ENCODE peak calls at places on chromosome 10, in eight cellular contexts. One of them, this sample, is unnamed.

GRCh38 chr10:91210435-91210834 is 10.0 kb upstream of the PCGF5 start:
- DNase-seq in uterus: no peak
- DNase-seq in vagina: no peak
- DNase-seq in ovary: peak; percentile 13
- DNase-seq in testis: no peak
- DNase-seq in body of pancreas: peak; percentile 71
- DNase-seq in Peyer's patch: peak; percentile 92
- DNase-seq in sigmoid colon: no peak
- DNase-seq in this sample: no peak

GRCh38 chr10:119045561-119045960 is 16.0 kb downstream of the NANOS1 start:
- DNase-seq in Peyer's patch: no peak
- DNase-seq in uterus: no peak
- DNase-seq in testis: no peak
- DNase-seq in vagina: no peak
- DNase-seq in body of pancreas: no peak
- DNase-seq in ovary: no peak
- DNase-seq in sigmoid colon: no peak
- DNase-seq in this sample: no peak

GRCh38 chr10:90987383-90987782 is 66.5 kb upstream of the ANKRD1 start:
- DNase-seq in Peyer's patch: no peak
- DNase-seq in ovary: no peak
- DNase-seq in testis: no peak
- DNase-seq in uterus: no peak
- DNase-seq in sigmoid colon: no peak
- DNase-seq in body of pancreas: no peak
- DNase-seq in vagina: no peak
- DNase-seq in this sample: no peak

GRCh38 chr10:110356628-110357245 is 52.0 kb upstream of the SMNDC1 start:
- DNase-seq in uterus: peak; percentile 54
- DNase-seq in Peyer's patch: peak; percentile 94
- DNase-seq in vagina: no peak
- DNase-seq in body of pancreas: no peak
- DNase-seq in sigmoid colon: no peak
- DNase-seq in testis: no peak
- DNase-seq in ovary: peak; percentile 21
- DNase-seq in this sample: peak; percentile 22

GRCh38 chr10:122485670-122486069 is 24.3 kb downstream of the HTRA1 start:
- DNase-seq in Peyer's patch: no peak
- DNase-seq in ovary: no peak
- DNase-seq in sigmoid colon: peak; percentile 85
- DNase-seq in uterus: no peak
- DNase-seq in testis: no peak
- DNase-seq in body of pancreas: no peak
- DNase-seq in vagina: no peak
- DNase-seq in this sample: no peak

GRCh38 chr10:74956555-74957111 is 130.2 kb downstream of the KAT6B start:
- DNase-seq in body of pancreas: no peak
- DNase-seq in testis: no peak
- DNase-seq in Peyer's patch: no peak
- DNase-seq in uterus: no peak
- DNase-seq in vagina: no peak
- DNase-seq in ovary: no peak
- DNase-seq in sigmoid colon: no peak
- DNase-seq in this sample: no peak

GRCh38 chr10:97399843-97400545 is 1.1 kb downstream of the RRP12 start:
- DNase-seq in testis: peak; percentile 50
- DNase-seq in ovary: no peak
- DNase-seq in body of pancreas: peak; percentile 64
- DNase-seq in sigmoid colon: no peak
- DNase-seq in uterus: no peak
- DNase-seq in vagina: no peak
- DNase-seq in Peyer's patch: peak; percentile 79
- DNase-seq in this sample: peak; percentile 71

GRCh38 chr10:101011517-101012423 is 12.2 kb downstream of the LZTS2 start:
- DNase-seq in ovary: no peak
- DNase-seq in uterus: no peak
- DNase-seq in Peyer's patch: no peak
- DNase-seq in testis: no peak
- DNase-seq in body of pancreas: no peak
- DNase-seq in sigmoid colon: no peak
- DNase-seq in vagina: no peak
- DNase-seq in this sample: no peak

DNA sequence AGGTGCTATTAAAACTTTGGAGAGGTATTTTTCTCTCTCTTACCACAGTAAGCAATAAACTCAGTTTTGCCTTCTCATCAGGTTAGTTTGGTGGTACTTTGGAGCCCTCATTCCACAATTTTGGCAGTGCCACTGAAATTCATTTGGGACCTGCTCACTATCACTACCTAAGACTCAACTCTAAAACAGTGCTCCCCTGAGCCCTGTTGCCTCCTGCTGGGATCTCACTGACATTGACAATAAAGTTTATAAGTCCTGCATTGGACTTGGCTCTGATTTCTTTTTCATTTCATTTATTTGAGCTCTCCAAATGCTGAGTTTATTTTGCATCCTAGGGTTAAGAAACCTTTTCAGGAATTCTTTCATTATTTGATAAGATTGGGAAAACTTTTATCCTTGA is 130.8 kb upstream of the HPS1 start:
- DNase-seq in vagina: no peak
- DNase-seq in Peyer's patch: no peak
- DNase-seq in uterus: no peak
- DNase-seq in body of pancreas: no peak
- DNase-seq in ovary: no peak
- DNase-seq in sigmoid colon: no peak
- DNase-seq in testis: no peak
- DNase-seq in this sample: no peak
- TF ChIP-seq CTCF in vagina: no peak
- TF ChIP-seq CTCF in Peyer's patch: no peak
- TF ChIP-seq CTCF in uterus: no peak
- TF ChIP-seq CTCF in body of pancreas: no peak
- TF ChIP-seq CTCF in ovary: no peak
- TF ChIP-seq CTCF in sigmoid colon: no peak
- TF ChIP-seq CTCF in testis: no peak
- TF ChIP-seq CTCF in this sample: no peak

GRCh38 chr10:68988530-68989316 is at the start of gene KIFBP:
- DNase-seq in sigmoid colon: peak; percentile 97
- DNase-seq in body of pancreas: peak; percentile 98
- DNase-seq in ovary: peak; percentile 86
- DNase-seq in uterus: peak; percentile 95
- DNase-seq in Peyer's patch: peak; percentile 97
- DNase-seq in vagina: peak; percentile 97
- DNase-seq in testis: peak; percentile 99
- DNase-seq in this sample: peak; percentile 92
- TF ChIP-seq POLR2A in sigmoid colon: peak; percentile 91
- TF ChIP-seq POLR2A in body of pancreas: peak; percentile 79
- TF ChIP-seq POLR2A in ovary: peak; percentile 80
- TF ChIP-seq POLR2A in uterus: peak; percentile 72
- TF ChIP-seq POLR2A in Peyer's patch: peak; percentile 83
- TF ChIP-seq POLR2A in vagina: peak; percentile 76
- TF ChIP-seq POLR2A in testis: peak; percentile 81
- TF ChIP-seq POLR2A in this sample: peak; percentile 57

DNA sequence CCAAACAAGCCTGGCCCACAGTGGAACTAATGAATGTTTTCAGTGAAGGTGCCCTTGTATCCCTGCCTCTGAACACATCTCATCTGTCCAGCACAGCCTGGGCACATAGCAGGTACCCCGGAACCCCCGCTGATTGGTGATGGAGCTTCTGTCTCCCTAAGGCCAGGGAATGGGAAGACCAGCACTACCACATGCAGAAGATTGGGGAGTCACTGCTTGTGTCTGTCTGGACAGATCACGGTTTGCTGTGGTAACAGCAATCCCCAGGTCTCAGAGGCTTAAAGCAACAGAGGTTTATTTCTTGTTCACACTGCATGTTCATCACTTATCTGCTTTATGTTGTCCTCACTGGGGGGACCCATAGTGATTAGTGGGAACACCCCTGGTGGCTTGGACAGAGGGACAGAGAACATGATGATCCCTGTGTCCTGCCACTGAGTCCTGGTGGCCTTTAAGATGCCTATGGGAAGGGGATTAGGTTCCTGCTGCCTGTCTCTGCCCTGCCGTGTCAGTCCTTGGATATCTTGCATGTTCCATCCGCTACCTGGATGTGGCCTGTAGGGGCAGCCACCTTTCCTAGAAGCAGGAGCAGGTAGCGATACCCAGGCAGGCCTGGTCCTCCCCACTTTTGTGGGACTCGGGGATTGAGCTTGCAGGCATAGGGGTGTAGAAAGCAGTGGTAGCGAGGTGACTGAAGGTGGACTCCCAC is 3.6 kb downstream of the TSPAN14 start:
- DNase-seq in Peyer's patch: peak; percentile 46
- DNase-seq in uterus: no peak
- DNase-seq in body of pancreas: no peak
- DNase-seq in ovary: no peak
- DNase-seq in testis: no peak
- DNase-seq in sigmoid colon: no peak
- DNase-seq in vagina: no peak
- DNase-seq in this sample: no peak
- TF ChIP-seq CTCF in Peyer's patch: no peak
- TF ChIP-seq CTCF in uterus: no peak
- TF ChIP-seq CTCF in body of pancreas: no peak
- TF ChIP-seq CTCF in ovary: no peak
- TF ChIP-seq CTCF in testis: no peak
- TF ChIP-seq CTCF in sigmoid colon: no peak
- TF ChIP-seq CTCF in vagina: no peak
- TF ChIP-seq CTCF in this sample: no peak

GRCh38 chr10:8060010-8060703 is 5.7 kb downstream of the GATA3 start:
- DNase-seq in uterus: no peak
- DNase-seq in Peyer's patch: peak; percentile 72
- DNase-seq in body of pancreas: no peak
- DNase-seq in ovary: no peak
- DNase-seq in vagina: no peak
- DNase-seq in sigmoid colon: no peak
- DNase-seq in testis: no peak
- DNase-seq in this sample: no peak
- TF ChIP-seq POLR2A in uterus: no peak
- TF ChIP-seq POLR2A in Peyer's patch: no peak
- TF ChIP-seq POLR2A in body of pancreas: no peak
- TF ChIP-seq POLR2A in ovary: no peak
- TF ChIP-seq POLR2A in vagina: no peak
- TF ChIP-seq POLR2A in sigmoid colon: no peak
- TF ChIP-seq POLR2A in testis: no peak
- TF ChIP-seq POLR2A in this sample: no peak